ENCODE peak calls at places on chromosomes 4 and X, in eight cellular contexts. One of them, this sample, is unnamed. For H3K4me1, the result is how much of the 10 kb centered on the place peaks cover.

GRCh38 chr4:47410271-47410670 is 53.2 kb downstream of the COMMD8 start:
- DNase-seq in mammary epithelial cell: no peak
- DNase-seq in cardiac muscle cell: no peak
- DNase-seq in SJSA1: no peak
- DNase-seq in endothelial cell of umbilical vein: no peak
- DNase-seq in K562: no peak
- DNase-seq in tibial nerve: no peak
- DNase-seq in IMR-90: peak
- DNase-seq in this sample: no peak

GRCh38 chr4:13484749-13485345 is 707 bp upstream of the RAB28 start:
- DNase-seq in mammary epithelial cell: no peak
- DNase-seq in cardiac muscle cell: no peak
- DNase-seq in SJSA1: no peak
- DNase-seq in endothelial cell of umbilical vein: no peak
- DNase-seq in K562: peak
- DNase-seq in tibial nerve: no peak
- DNase-seq in IMR-90: peak
- DNase-seq in this sample: no peak

GRCh38 chr4:10086506-10087120 is 30.0 kb downstream of the WDR1 start:
- DNase-seq in mammary epithelial cell: no peak
- DNase-seq in cardiac muscle cell: no peak
- DNase-seq in SJSA1: no peak
- DNase-seq in endothelial cell of umbilical vein: no peak
- DNase-seq in K562: no peak
- DNase-seq in tibial nerve: no peak
- DNase-seq in IMR-90: no peak
- DNase-seq in this sample: no peak

GRCh38 chr4:80498725-80499124 is 163.2 kb downstream of the CFAP299 start:
- DNase-seq in mammary epithelial cell: no peak
- DNase-seq in cardiac muscle cell: no peak
- DNase-seq in SJSA1: no peak
- DNase-seq in endothelial cell of umbilical vein: no peak
- DNase-seq in K562: no peak
- DNase-seq in tibial nerve: no peak
- DNase-seq in IMR-90: no peak
- DNase-seq in this sample: no peak

GRCh38 chr4:4413373-4413725 is 26.4 kb downstream of the NSG1 start:
- DNase-seq in mammary epithelial cell: no peak
- DNase-seq in cardiac muscle cell: no peak
- DNase-seq in SJSA1: no peak
- DNase-seq in endothelial cell of umbilical vein: no peak
- DNase-seq in K562: no peak
- DNase-seq in tibial nerve: no peak
- DNase-seq in IMR-90: no peak
- DNase-seq in this sample: no peak

GRCh38 chrX:130704053-130705038 is 198.7 kb downstream of the ENOX2 start:
- DNase-seq in mammary epithelial cell: peak
- DNase-seq in cardiac muscle cell: no peak
- DNase-seq in SJSA1: peak
- DNase-seq in endothelial cell of umbilical vein: peak
- DNase-seq in K562: peak
- DNase-seq in tibial nerve: no peak
- DNase-seq in IMR-90: peak
- DNase-seq in this sample: no peak

GRCh38 chrX:153397256-153397960 is 3.7 kb downstream of the PNMA6E start:
- DNase-seq in mammary epithelial cell: no peak
- DNase-seq in cardiac muscle cell: no peak
- DNase-seq in SJSA1: no peak
- DNase-seq in endothelial cell of umbilical vein: no peak
- DNase-seq in K562: no peak
- DNase-seq in tibial nerve: no peak
- DNase-seq in IMR-90: no peak
- DNase-seq in this sample: no peak

GRCh38 chr4:153611679-153612078 is 72.4 kb upstream of the TLR2 start:
- DNase-seq in mammary epithelial cell: peak
- DNase-seq in cardiac muscle cell: no peak
- DNase-seq in SJSA1: peak
- DNase-seq in endothelial cell of umbilical vein: peak
- DNase-seq in K562: no peak
- DNase-seq in tibial nerve: no peak
- DNase-seq in IMR-90: peak
- DNase-seq in this sample: no peak

GRCh38 chr4:159235779-159236368 is 133.0 kb downstream of the RAPGEF2 start:
- DNase-seq in mammary epithelial cell: no peak
- DNase-seq in cardiac muscle cell: no peak
- DNase-seq in SJSA1: no peak
- DNase-seq in endothelial cell of umbilical vein: peak
- DNase-seq in K562: no peak
- DNase-seq in tibial nerve: no peak
- DNase-seq in IMR-90: peak
- DNase-seq in this sample: no peak

GRCh38 chr4:104451573-104451972 is 43.1 kb downstream of the CXXC4 start:
- DNase-seq in mammary epithelial cell: peak
- DNase-seq in cardiac muscle cell: peak
- DNase-seq in SJSA1: no peak
- DNase-seq in endothelial cell of umbilical vein: no peak
- DNase-seq in K562: no peak
- DNase-seq in tibial nerve: no peak
- DNase-seq in IMR-90: no peak
- DNase-seq in this sample: no peak

GRCh38 chr4:108620933-108621905 is 843 bp downstream of the RPL34 start:
- DNase-seq in mammary epithelial cell: no peak
- DNase-seq in cardiac muscle cell: no peak
- DNase-seq in SJSA1: no peak
- DNase-seq in endothelial cell of umbilical vein: peak
- DNase-seq in K562: no peak
- DNase-seq in tibial nerve: no peak
- DNase-seq in IMR-90: peak
- DNase-seq in this sample: no peak

GRCh38 chr4:121270384-121270783 is 106.3 kb upstream of the TNIP3 start:
- DNase-seq in mammary epithelial cell: peak
- DNase-seq in cardiac muscle cell: no peak
- DNase-seq in SJSA1: no peak
- DNase-seq in endothelial cell of umbilical vein: no peak
- DNase-seq in K562: no peak
- DNase-seq in tibial nerve: no peak
- DNase-seq in IMR-90: no peak
- DNase-seq in this sample: no peak

GRCh38 chr4:47122592-47123291 is 91.4 kb downstream of the GABRB1 start:
- DNase-seq in mammary epithelial cell: peak
- DNase-seq in cardiac muscle cell: peak
- DNase-seq in SJSA1: peak
- DNase-seq in endothelial cell of umbilical vein: peak
- DNase-seq in K562: peak
- DNase-seq in tibial nerve: no peak
- DNase-seq in IMR-90: peak
- DNase-seq in this sample: peak

GRCh38 chr4:70715097-70715496 is 6.7 kb upstream of the RUFY3 start:
- DNase-seq in mammary epithelial cell: no peak
- DNase-seq in cardiac muscle cell: no peak
- DNase-seq in SJSA1: no peak
- DNase-seq in endothelial cell of umbilical vein: no peak
- DNase-seq in K562: no peak
- DNase-seq in tibial nerve: no peak
- DNase-seq in IMR-90: peak
- DNase-seq in this sample: no peak

GRCh38 chr4:74559853-74560252 is 114.9 kb downstream of the AREG start:
- DNase-seq in mammary epithelial cell: no peak
- DNase-seq in cardiac muscle cell: no peak
- DNase-seq in SJSA1: no peak
- DNase-seq in endothelial cell of umbilical vein: no peak
- DNase-seq in K562: no peak
- DNase-seq in tibial nerve: no peak
- DNase-seq in IMR-90: no peak
- DNase-seq in this sample: no peak
- H3K27ac ChIP-seq in mammary epithelial cell: no peak
- H3K27ac ChIP-seq in cardiac muscle cell: no peak
- H3K27ac ChIP-seq in SJSA1: no peak
- H3K27ac ChIP-seq in endothelial cell of umbilical vein: no peak
- H3K27ac ChIP-seq in K562: no peak
- H3K27ac ChIP-seq in tibial nerve: no peak
- H3K27ac ChIP-seq in IMR-90: no peak
- H3K27ac ChIP-seq in this sample: no peak

GRCh38 chr4:86048426-86048825 is 311.4 kb downstream of the MAPK10 start:
- DNase-seq in mammary epithelial cell: peak
- DNase-seq in cardiac muscle cell: no peak
- DNase-seq in SJSA1: no peak
- DNase-seq in endothelial cell of umbilical vein: no peak
- DNase-seq in K562: no peak
- DNase-seq in tibial nerve: no peak
- DNase-seq in IMR-90: peak
- DNase-seq in this sample: no peak

GRCh38 chr4:86038037-86038436 is 321.8 kb downstream of the MAPK10 start:
- DNase-seq in mammary epithelial cell: no peak
- DNase-seq in cardiac muscle cell: no peak
- DNase-seq in SJSA1: no peak
- DNase-seq in endothelial cell of umbilical vein: no peak
- DNase-seq in K562: no peak
- DNase-seq in tibial nerve: no peak
- DNase-seq in IMR-90: no peak
- DNase-seq in this sample: no peak

GRCh38 chr4:86044593-86044985 is 315.3 kb downstream of the MAPK10 start:
- DNase-seq in mammary epithelial cell: no peak
- DNase-seq in cardiac muscle cell: no peak
- DNase-seq in SJSA1: no peak
- DNase-seq in endothelial cell of umbilical vein: no peak
- DNase-seq in K562: no peak
- DNase-seq in tibial nerve: no peak
- DNase-seq in IMR-90: no peak
- DNase-seq in this sample: no peak

GRCh38 chr4:86043755-86044592 is 315.9 kb downstream of the MAPK10 start:
- DNase-seq in mammary epithelial cell: peak
- DNase-seq in cardiac muscle cell: peak
- DNase-seq in SJSA1: peak
- DNase-seq in endothelial cell of umbilical vein: peak
- DNase-seq in K562: peak
- DNase-seq in tibial nerve: no peak
- DNase-seq in IMR-90: peak
- DNase-seq in this sample: peak
- H3K4me3 ChIP-seq in mammary epithelial cell: no peak
- H3K4me3 ChIP-seq in cardiac muscle cell: no peak
- H3K4me3 ChIP-seq in SJSA1: no peak
- H3K4me3 ChIP-seq in endothelial cell of umbilical vein: no peak
- H3K4me3 ChIP-seq in K562: no peak
- H3K4me3 ChIP-seq in tibial nerve: no peak
- H3K4me3 ChIP-seq in IMR-90: no peak
- H3K4me3 ChIP-seq in this sample: no peak

GRCh38 chr4:114366368-114366767 is 232.2 kb upstream of the UGT8 start:
- DNase-seq in mammary epithelial cell: no peak
- DNase-seq in cardiac muscle cell: no peak
- DNase-seq in SJSA1: no peak
- DNase-seq in endothelial cell of umbilical vein: no peak
- DNase-seq in K562: no peak
- DNase-seq in tibial nerve: no peak
- DNase-seq in IMR-90: peak
- DNase-seq in this sample: no peak

GRCh38 chr4:114364857-114365256 is 233.8 kb upstream of the UGT8 start:
- DNase-seq in mammary epithelial cell: no peak
- DNase-seq in cardiac muscle cell: no peak
- DNase-seq in SJSA1: peak
- DNase-seq in endothelial cell of umbilical vein: no peak
- DNase-seq in K562: no peak
- DNase-seq in tibial nerve: no peak
- DNase-seq in IMR-90: peak
- DNase-seq in this sample: no peak

GRCh38 chr4:114361249-114361648 is 237.4 kb upstream of the UGT8 start:
- DNase-seq in mammary epithelial cell: no peak
- DNase-seq in cardiac muscle cell: no peak
- DNase-seq in SJSA1: peak
- DNase-seq in endothelial cell of umbilical vein: no peak
- DNase-seq in K562: no peak
- DNase-seq in tibial nerve: no peak
- DNase-seq in IMR-90: no peak
- DNase-seq in this sample: no peak

GRCh38 chr4:114368751-114369150 is 229.9 kb upstream of the UGT8 start:
- DNase-seq in mammary epithelial cell: no peak
- DNase-seq in cardiac muscle cell: no peak
- DNase-seq in SJSA1: no peak
- DNase-seq in endothelial cell of umbilical vein: no peak
- DNase-seq in K562: no peak
- DNase-seq in tibial nerve: no peak
- DNase-seq in IMR-90: no peak
- DNase-seq in this sample: no peak

DNA sequence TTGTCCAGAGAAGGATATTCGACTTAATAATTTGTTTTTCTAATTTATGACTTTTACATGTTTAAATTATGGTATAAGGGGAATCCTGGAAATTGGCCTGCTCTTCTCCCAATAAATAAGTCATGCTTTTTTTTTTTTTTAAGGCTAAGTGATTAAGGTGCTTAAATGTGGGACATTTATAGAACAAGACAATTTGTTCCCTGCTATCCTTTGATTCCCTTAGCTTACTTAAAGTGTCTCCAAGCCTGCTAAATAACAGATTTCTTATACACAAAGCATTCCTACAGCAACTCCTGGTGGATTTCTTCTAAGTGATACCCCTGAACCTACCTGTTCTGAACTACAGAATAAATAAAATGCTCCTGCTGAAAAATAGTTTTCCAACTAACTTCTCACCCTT is 233.0 kb upstream of the UGT8 start:
- DNase-seq in mammary epithelial cell: no peak
- DNase-seq in cardiac muscle cell: no peak
- DNase-seq in SJSA1: no peak
- DNase-seq in endothelial cell of umbilical vein: no peak
- DNase-seq in K562: no peak
- DNase-seq in tibial nerve: no peak
- DNase-seq in IMR-90: no peak
- DNase-seq in this sample: no peak
- H3K4me1 ChIP-seq in mammary epithelial cell: under half
- H3K4me1 ChIP-seq in cardiac muscle cell: under half
- H3K4me1 ChIP-seq in SJSA1: under half
- H3K4me1 ChIP-seq in endothelial cell of umbilical vein: under half
- H3K4me1 ChIP-seq in K562: under half
- H3K4me1 ChIP-seq in tibial nerve: under half
- H3K4me1 ChIP-seq in IMR-90: under half
- H3K4me1 ChIP-seq in this sample: under half

DNA sequence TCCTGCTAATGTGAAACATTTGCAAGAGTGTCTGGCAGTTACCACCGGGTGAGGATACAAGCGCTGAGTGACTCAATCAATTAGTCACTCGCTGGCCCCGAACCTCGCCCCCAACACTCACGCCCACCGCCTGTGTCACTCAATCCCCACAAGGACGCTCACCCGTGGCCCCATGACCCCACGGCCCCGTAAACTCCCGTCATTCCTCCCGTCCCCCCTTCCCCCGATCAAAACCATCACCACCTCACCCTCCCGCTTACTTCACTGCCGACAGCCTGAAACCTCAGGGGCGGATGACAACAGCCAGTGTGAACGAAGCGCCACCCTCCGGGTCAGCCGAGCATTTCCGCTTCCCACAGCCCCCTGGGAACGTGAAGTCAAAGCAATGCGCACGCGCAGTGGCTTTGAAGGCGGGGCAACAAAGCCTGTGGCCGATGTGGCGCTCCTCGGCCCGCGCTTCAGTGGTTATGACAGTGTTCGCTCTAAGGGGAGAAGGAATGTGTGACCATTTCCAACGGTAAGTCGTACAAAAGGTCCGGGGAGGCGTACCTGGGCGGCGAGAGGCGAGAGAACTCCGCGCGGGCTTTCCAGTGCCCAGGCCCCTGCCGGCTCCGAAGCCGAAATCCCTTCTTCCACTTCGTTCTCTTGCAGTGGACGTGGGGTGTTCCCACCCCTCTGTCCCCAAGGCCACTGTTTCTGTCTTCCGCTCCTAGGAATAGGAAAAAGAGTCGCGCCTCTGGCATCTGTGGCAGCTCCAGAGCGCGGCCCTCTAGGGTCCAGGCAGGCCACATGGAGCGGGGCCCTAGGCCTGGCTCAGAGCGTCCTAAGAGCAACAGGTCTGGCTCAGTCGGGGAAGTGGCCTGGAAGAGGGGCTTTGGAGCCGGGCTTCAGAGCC is at the start of gene ZNF674:
- DNase-seq in mammary epithelial cell: peak
- DNase-seq in cardiac muscle cell: peak
- DNase-seq in SJSA1: peak
- DNase-seq in endothelial cell of umbilical vein: peak
- DNase-seq in K562: peak
- DNase-seq in tibial nerve: peak
- DNase-seq in IMR-90: peak
- DNase-seq in this sample: peak
- H3K27ac ChIP-seq in mammary epithelial cell: peak
- H3K27ac ChIP-seq in cardiac muscle cell: peak
- H3K27ac ChIP-seq in SJSA1: peak
- H3K27ac ChIP-seq in endothelial cell of umbilical vein: peak
- H3K27ac ChIP-seq in K562: peak
- H3K27ac ChIP-seq in tibial nerve: peak
- H3K27ac ChIP-seq in IMR-90: peak
- H3K27ac ChIP-seq in this sample: no peak